ENCODE peak calls at places on chromosome 18, in four cellular contexts. N, Z, L and C are unnamed samples.

GRCh38 chr18:48594725-48595124 is 55.9 kb downstream of the CTIF start:
- DNase-seq in N (no peak), Z (no peak), L (no peak), C (no peak)

GRCh38 chr18:47594063-47594462 is 336.4 kb downstream of the SMAD2 start:
- DNase-seq in N (no peak), Z (no peak), L (no peak), C (no peak)

GRCh38 chr18:47507651-47508050 is 256.2 kb upstream of the SKOR2 start:
- DNase-seq in N (no peak), Z (no peak), L (no peak), C (no peak)

GRCh38 chr18:79588636-79589481 is 90.7 kb upstream of the CTDP1 start:
- DNase-seq in N (no peak), Z (peak; percentile 67), L (peak; percentile 87), C (peak; percentile 55)

GRCh38 chr18:79872852-79873444 is 75.2 kb downstream of the KCNG2 start:
- DNase-seq in N (no peak), Z (no peak), L (no peak), C (no peak)

GRCh38 chr18:9683418-9684396 is 24.4 kb upstream of the RAB31 start:
- DNase-seq in N (peak; percentile 50), Z (no peak), L (peak; percentile 70), C (no peak)

GRCh38 chr18:58808349-58808748 is 56.3 kb upstream of the ZNF532 start:
- DNase-seq in N (no peak), Z (no peak), L (no peak), C (no peak)

GRCh38 chr18:61535401-61535800 is 202.2 kb downstream of the CDH20 start:
- DNase-seq in N (no peak), Z (no peak), L (no peak), C (no peak)

GRCh38 chr18:47254341-47254939 is 3.0 kb upstream of the SKOR2 start:
- DNase-seq in N (no peak), Z (peak; percentile 78), L (peak; percentile 22), C (peak; percentile 1)

GRCh38 chr18:10519366-10519765 is 6.5 kb upstream of the NAPG start:
- DNase-seq in N (no peak), Z (no peak), L (peak; percentile 30), C (no peak)

GRCh38 chr18:44927127-44927849 is 246.6 kb downstream of the SETBP1 start:
- DNase-seq in N (no peak), Z (no peak), L (no peak), C (no peak)

GRCh38 chr18:31101148-31102019 is 837 bp downstream of the DSC2 start:
- DNase-seq in N (no peak), Z (peak; percentile 82), L (no peak), C (no peak)

GRCh38 chr18:48706630-48707206 is 167.9 kb downstream of the CTIF start:
- DNase-seq in N (no peak), Z (no peak), L (no peak), C (no peak)

GRCh38 chr18:78242796-78243195 is 736.8 kb upstream of the SALL3 start:
- DNase-seq in N (no peak), Z (no peak), L (no peak), C (no peak)

GRCh38 chr18:32351014-32351413 is 119.7 kb downstream of the GAREM1 start:
- DNase-seq in N (no peak), Z (no peak), L (peak; percentile 26), C (no peak)

GRCh38 chr18:3710712-3711269 is 260.8 kb downstream of the TGIF1 start:
- DNase-seq in N (no peak), Z (peak; percentile 52), L (no peak), C (no peak)

GRCh38 chr18:33652645-33653044 is 74.6 kb downstream of the ASXL3 start:
- DNase-seq in N (no peak), Z (no peak), L (no peak), C (no peak)

GRCh38 chr18:10020176-10020575 is 106.4 kb downstream of the VAPA start:
- DNase-seq in N (no peak), Z (no peak), L (no peak), C (no peak)

GRCh38 chr18:5073026-5073944 is 123.8 kb downstream of the AKAIN1 start:
- DNase-seq in N (peak; percentile 13), Z (peak; percentile 65), L (peak; percentile 15), C (no peak)

GRCh38 chr18:45167631-45168225 is 447.5 kb upstream of the SLC14A2 start:
- DNase-seq in N (no peak), Z (no peak), L (peak; percentile 80), C (no peak)

GRCh38 chr18:79560861-79561210 is 118.8 kb upstream of the CTDP1 start:
- DNase-seq in N (no peak), Z (no peak), L (no peak), C (no peak)

GRCh38 chr18:48893559-48894265 is 57.1 kb downstream of the SMAD7 start:
- DNase-seq in N (no peak), Z (no peak), L (no peak), C (no peak)

GRCh38 chr18:77086034-77086433 is 46.5 kb downstream of the MBP start:
- DNase-seq in N (no peak), Z (no peak), L (peak; percentile 81), C (no peak)

GRCh38 chr18:6056171-6056932 is 161.0 kb upstream of the TMEM200C start:
- DNase-seq in N (no peak), Z (peak; percentile 8), L (peak; percentile 77), C (peak; percentile 6)

GRCh38 chr18:48663931-48664847 is 125.4 kb downstream of the CTIF start:
- DNase-seq in N (no peak), Z (peak; percentile 71), L (peak; percentile 36), C (no peak)

GRCh38 chr18:5890261-5890605 is 5.1 kb downstream of the TMEM200C start:
- DNase-seq in N (no peak), Z (no peak), L (no peak), C (no peak)

GRCh38 chr18:74946646-74947045 is 262.3 kb downstream of the PTGR3 start:
- DNase-seq in N (no peak), Z (no peak), L (peak; percentile 52), C (no peak)

GRCh38 chr18:28127763-28128737 is 48.9 kb downstream of the CDH2 start:
- DNase-seq in N (no peak), Z (peak; percentile 21), L (peak; percentile 34), C (no peak)

GRCh38 chr18:61752973-61753372 is 139.8 kb downstream of the RNF152 start:
- DNase-seq in N (no peak), Z (no peak), L (no peak), C (no peak)

GRCh38 chr18:26771524-26771923 is 94.0 kb downstream of the AQP4 start:
- DNase-seq in N (no peak), Z (peak; percentile 45), L (no peak), C (no peak)

GRCh38 chr18:72848534-72849237 is 19.1 kb downstream of the NETO1 start:
- DNase-seq in N (no peak), Z (no peak), L (no peak), C (no peak)

GRCh38 chr18:9803698-9804516 is 81.9 kb upstream of the TXNDC2 start:
- DNase-seq in N (no peak), Z (peak; percentile 48), L (no peak), C (no peak)

GRCh38 chr18:41753826-41754225 is 201.2 kb upstream of the PIK3C3 start:
- DNase-seq in N (no peak), Z (no peak), L (peak; percentile 24), C (no peak)

GRCh38 chr18:53496028-53496427 is 728.4 kb downstream of the MBD2 start:
- DNase-seq in N (no peak), Z (no peak), L (no peak), C (no peak)

GRCh38 chr18:35852786-35853185 is 119.7 kb upstream of the RMP24 start:
- DNase-seq in N (no peak), Z (no peak), L (no peak), C (no peak)
- H3K27ac ChIP-seq in N (no peak overlapping the region), Z (no peak overlapping the region), L (no peak overlapping the region), C (no peak overlapping the region)

GRCh38 chr18:55220523-55220922 is 261.3 kb upstream of the CCDC68 start:
- DNase-seq in N (no peak), Z (no peak), L (no peak), C (no peak)
- TF ChIP-seq CTCF in N (no peak), Z (no peak), L (no peak), C (no peak)

DNA sequence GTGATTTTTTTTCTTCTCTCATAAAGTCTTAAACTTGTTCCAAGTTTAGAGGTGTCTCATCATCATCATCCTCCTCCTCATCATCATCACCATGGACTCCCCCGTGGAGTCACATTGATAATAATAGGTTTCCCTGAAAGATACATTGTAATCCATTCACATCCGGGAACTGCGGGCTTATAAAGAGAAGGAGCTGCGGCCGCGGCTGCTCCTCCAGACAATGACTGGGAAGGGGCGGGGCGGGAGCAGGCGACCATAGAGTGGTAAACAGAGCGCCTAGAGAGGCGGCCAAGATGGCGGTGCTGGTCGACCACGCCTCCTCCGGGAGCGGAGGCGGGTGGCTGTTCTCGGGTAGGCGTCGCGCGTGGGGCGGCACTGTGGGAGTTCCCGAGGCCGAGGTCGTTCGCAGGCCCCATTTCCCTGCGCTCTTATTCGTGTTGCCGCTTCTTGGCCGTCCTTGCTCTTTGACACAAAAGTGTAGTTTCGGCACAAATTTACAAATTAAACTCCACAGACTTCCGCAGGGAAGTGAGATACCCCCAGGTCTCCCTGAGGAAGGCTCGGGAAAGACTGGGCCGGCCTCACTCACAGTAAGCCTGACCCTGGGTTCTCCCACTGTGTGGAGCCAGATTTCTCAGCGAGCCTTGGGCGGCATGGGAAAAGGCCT is 1.8 kb upstream of the TCF4 start:
- DNase-seq in N (no peak), Z (peak; percentile 96), L (peak; percentile 96), C (peak; percentile 91)
- H3K27ac ChIP-seq in N (no peak overlapping the region), Z (peak overlapping the region; percentile 80), L (peak overlapping the region; percentile 75), C (peak overlapping the region; percentile 66)

GRCh38 chr18:24831871-24832665 is 371.6 kb downstream of the HRH4 start:
- DNase-seq in N (no peak), Z (peak; percentile 29), L (no peak), C (no peak)

GRCh38 chr18:24826605-24827004 is 366.2 kb downstream of the HRH4 start:
- DNase-seq in N (no peak), Z (no peak), L (no peak), C (no peak)

GRCh38 chr18:24831091-24831490 is 370.7 kb downstream of the HRH4 start:
- DNase-seq in N (no peak), Z (no peak), L (no peak), C (no peak)

GRCh38 chr18:24825397-24825796 is 365.0 kb downstream of the HRH4 start:
- DNase-seq in N (no peak), Z (no peak), L (peak; percentile 4), C (no peak)

GRCh38 chr18:24827500-24827899 is 367.1 kb downstream of the HRH4 start:
- DNase-seq in N (no peak), Z (no peak), L (peak; percentile 51), C (no peak)
- TF ChIP-seq CTCF in N (no peak), Z (peak; percentile 18), L (peak; percentile 16), C (no peak)

GRCh38 chr18:11995445-11996189 is 14.3 kb downstream of the IMPA2 start:
- DNase-seq in N (peak; percentile 41), Z (peak; percentile 85), L (peak; percentile 77), C (peak; percentile 48)

GRCh38 chr18:11993264-11993916 is 12.1 kb downstream of the IMPA2 start:
- DNase-seq in N (no peak), Z (no peak), L (no peak), C (no peak)

GRCh38 chr18:11996190-11996754 is 15.0 kb downstream of the IMPA2 start:
- DNase-seq in N (no peak), Z (no peak), L (no peak), C (no peak)

GRCh38 chr18:11994708-11995444 is 13.6 kb downstream of the IMPA2 start:
- DNase-seq in N (no peak), Z (peak; percentile 82), L (peak; percentile 27), C (no peak)

GRCh38 chr18:11994346-11994707 is 13.0 kb downstream of the IMPA2 start:
- DNase-seq in N (no peak), Z (peak; percentile 82), L (peak; percentile 68), C (no peak)
- H3K27ac ChIP-seq in N (no peak overlapping the region), Z (peak overlapping the region; percentile 95), L (peak overlapping the region; percentile 10), C (peak overlapping the region; percentile 57)